ENCODE peak calls at places on chromosomes 2 and 18, in four cellular contexts. H, Y, N and A are unnamed samples.

GRCh38 chr2:43824951-43825493 is 13.6 kb downstream of the ABCG5 start:
- DNase-seq in H (no peak), Y (no peak), N (no peak), A (no peak)

GRCh38 chr2:240244543-240244942 is 104.1 kb upstream of the OTOS start:
- DNase-seq in H (no peak), Y (no peak), N (no peak), A (no peak)

GRCh38 chr18:75823376-75823950 is 396.0 kb upstream of the SMIM21 start:
- DNase-seq in H (no peak), Y (no peak), N (no peak), A (no peak)

GRCh38 chr2:159855153-159856140 is 57.4 kb upstream of the CD302 start:
- DNase-seq in H (no peak), Y (no peak), N (no peak), A (no peak)

GRCh38 chr18:67425724-67426123 is 90.8 kb downstream of the DSEL start:
- DNase-seq in H (no peak), Y (peak), N (no peak), A (no peak)

GRCh38 chr18:24396082-24396623 is 1.5 kb downstream of the OSBPL1A start:
- DNase-seq in H (no peak), Y (no peak), N (no peak), A (no peak)

GRCh38 chr2:23379220-23379695 is 5.7 kb upstream of the KLHL29 start:
- DNase-seq in H (peak), Y (no peak), N (no peak), A (no peak)

GRCh38 chr2:188518391-188518790 is 226.7 kb downstream of the GULP1 start:
- DNase-seq in H (no peak), Y (no peak), N (no peak), A (no peak)

GRCh38 chr2:171554991-171555615 is 32.8 kb downstream of the CYBRD1 start:
- DNase-seq in H (no peak), Y (no peak), N (no peak), A (no peak)

GRCh38 chr18:2680216-2680792 is 24.8 kb downstream of the SMCHD1 start:
- DNase-seq in H (no peak), Y (no peak), N (no peak), A (no peak)

GRCh38 chr2:177553176-177553909 is 160.8 kb downstream of the AGPS start:
- DNase-seq in H (no peak), Y (no peak), N (no peak), A (peak)

GRCh38 chr2:233074106-233074505 is 14.0 kb downstream of the INPP5D start:
- DNase-seq in H (no peak), Y (no peak), N (no peak), A (no peak)

GRCh38 chr18:58056159-58056558 is 12.1 kb downstream of the NEDD4L start:
- DNase-seq in H (no peak), Y (no peak), N (no peak), A (no peak)

GRCh38 chr2:200786423-200786822 is 25.3 kb upstream of the BZW1 start:
- DNase-seq in H (no peak), Y (peak), N (peak), A (no peak)

GRCh38 chr2:109435066-109435690 is 178.6 kb downstream of the SEPTIN10 start:
- DNase-seq in H (no peak), Y (no peak), N (no peak), A (no peak)

GRCh38 chr2:239177908-239178307 is 222.9 kb downstream of the HDAC4 start:
- DNase-seq in H (no peak), Y (no peak), N (no peak), A (no peak)

GRCh38 chr2:61135510-61135909 is 26.5 kb upstream of the C2orf74 start:
- DNase-seq in H (no peak), Y (peak), N (peak), A (no peak)

DNA sequence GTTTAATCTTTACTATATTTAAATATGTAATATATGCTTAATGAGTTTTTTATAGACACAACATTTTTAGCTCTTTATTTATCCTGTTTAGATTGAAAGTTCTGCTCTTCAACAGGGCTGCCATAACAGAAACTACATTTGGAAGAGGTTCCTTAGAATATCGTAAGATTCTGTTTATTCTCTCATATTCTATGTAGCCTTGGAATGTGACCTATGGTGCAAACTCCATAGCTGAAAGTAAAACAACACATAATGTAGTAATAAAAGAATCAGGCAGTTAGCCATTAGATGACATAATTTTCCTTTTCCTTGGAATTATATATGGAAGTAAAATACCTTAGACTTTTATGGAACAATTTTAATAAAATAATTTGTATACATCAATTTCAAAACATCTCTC is 91.3 kb downstream of the ZNF804A start:
- DNase-seq in H (no peak), Y (no peak), N (no peak), A (no peak)
- TF ChIP-seq HDAC2 in H (no peak), Y (no peak), N (no peak), A (no peak)

DNA sequence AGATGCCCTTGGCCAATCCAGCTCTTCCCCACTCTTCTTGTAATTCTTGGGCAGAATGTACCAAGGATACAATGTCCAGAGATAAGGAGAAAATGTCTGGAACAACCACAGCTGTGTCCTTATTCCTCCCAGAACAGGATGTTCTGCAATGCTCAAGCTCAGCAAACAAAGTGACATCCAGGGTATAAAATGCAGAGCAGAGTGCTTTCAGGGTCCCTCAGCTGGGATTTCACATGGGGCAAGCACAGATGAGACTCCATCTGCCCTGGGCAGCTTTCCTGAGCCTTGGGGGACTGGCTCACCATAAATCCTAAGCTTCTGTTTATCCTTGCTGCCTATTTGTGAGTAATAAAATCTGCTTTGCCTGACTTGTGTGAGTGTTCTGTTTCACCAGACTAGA is 127.4 kb downstream of the VAPA start:
- DNase-seq in H (no peak), Y (no peak), N (no peak), A (no peak)
- TF ChIP-seq MYC in H (no peak), Y (no peak), N (no peak), A (no peak)

GRCh38 chr2:219514836-219515235 is 554 bp downstream of the ASIC4 start:
- DNase-seq in H (no peak), Y (no peak), N (no peak), A (no peak)
- TF ChIP-seq HDAC2 in H (no peak), Y (no peak), N (no peak), A (no peak)

DNA sequence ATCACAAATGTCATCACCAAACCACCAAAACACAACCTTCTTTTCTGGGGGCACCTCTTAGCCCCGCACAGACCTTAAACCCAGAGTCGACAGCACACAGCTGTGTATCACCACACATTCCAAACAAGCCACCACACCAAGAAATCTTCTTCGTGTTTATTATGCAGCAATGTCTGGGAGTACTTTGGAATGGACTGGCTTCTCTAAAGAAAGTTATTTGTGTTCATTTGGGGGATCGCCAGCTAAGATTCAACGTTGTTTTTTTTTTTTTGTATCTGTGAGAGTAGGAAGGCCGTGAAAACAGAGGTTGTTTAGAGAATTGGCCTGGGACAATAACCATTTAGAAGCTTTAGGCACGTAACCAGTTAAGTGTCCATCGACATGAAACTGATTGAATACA is 1.0 kb upstream of the MTA3 start:
- DNase-seq in H (no peak), Y (no peak), N (no peak), A (no peak)
- TF ChIP-seq MYC in H (no peak), Y (no peak), N (no peak), A (no peak)

DNA sequence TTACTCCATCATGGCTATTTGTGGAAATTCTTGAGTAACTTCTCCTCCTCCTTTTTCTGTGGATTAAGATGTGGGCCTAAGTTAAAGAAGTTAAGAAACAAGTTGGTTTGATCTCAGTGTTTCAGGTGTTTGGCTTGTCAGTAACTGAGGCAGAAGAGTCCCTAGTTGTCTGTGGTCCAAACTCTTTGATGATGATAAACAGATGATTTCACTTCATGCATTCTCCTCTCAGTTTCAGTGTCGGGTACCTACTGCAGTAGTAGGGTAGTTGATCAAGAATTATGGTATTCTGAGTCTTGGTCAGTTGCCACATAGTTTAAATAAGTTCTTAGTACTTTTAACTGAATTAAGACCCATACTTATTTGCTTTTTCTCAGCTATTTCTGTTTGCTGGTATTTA is 85.6 kb downstream of the NCOA1 start:
- DNase-seq in H (peak), Y (no peak), N (no peak), A (no peak)
- TF ChIP-seq HDAC2 in H (no peak), Y (no peak), N (no peak), A (no peak)

GRCh38 chr2:174602741-174603140 is 5.1 kb upstream of the WIPF1 start:
- DNase-seq in H (no peak), Y (no peak), N (no peak), A (no peak)
- TF ChIP-seq MYC in H (no peak), Y (no peak), N (no peak), A (no peak)

GRCh38 chr18:10928971-10929373 is 220.4 kb downstream of the PIEZO2 start:
- DNase-seq in H (peak), Y (no peak), N (no peak), A (no peak)

GRCh38 chr18:10930078-10930477 is 219.3 kb downstream of the PIEZO2 start:
- DNase-seq in H (no peak), Y (no peak), N (no peak), A (no peak)

GRCh38 chr18:10927980-10928605 is 221.3 kb downstream of the PIEZO2 start:
- DNase-seq in H (peak), Y (no peak), N (no peak), A (no peak)

GRCh38 chr18:10926565-10927194 is 222.7 kb downstream of the PIEZO2 start:
- DNase-seq in H (peak), Y (no peak), N (no peak), A (peak)

GRCh38 chr18:10927290-10927979 is 221.9 kb downstream of the PIEZO2 start:
- DNase-seq in H (no peak), Y (no peak), N (no peak), A (no peak)
- TF ChIP-seq HDAC2 in H (no peak), Y (no peak), N (no peak), A (no peak)

DNA sequence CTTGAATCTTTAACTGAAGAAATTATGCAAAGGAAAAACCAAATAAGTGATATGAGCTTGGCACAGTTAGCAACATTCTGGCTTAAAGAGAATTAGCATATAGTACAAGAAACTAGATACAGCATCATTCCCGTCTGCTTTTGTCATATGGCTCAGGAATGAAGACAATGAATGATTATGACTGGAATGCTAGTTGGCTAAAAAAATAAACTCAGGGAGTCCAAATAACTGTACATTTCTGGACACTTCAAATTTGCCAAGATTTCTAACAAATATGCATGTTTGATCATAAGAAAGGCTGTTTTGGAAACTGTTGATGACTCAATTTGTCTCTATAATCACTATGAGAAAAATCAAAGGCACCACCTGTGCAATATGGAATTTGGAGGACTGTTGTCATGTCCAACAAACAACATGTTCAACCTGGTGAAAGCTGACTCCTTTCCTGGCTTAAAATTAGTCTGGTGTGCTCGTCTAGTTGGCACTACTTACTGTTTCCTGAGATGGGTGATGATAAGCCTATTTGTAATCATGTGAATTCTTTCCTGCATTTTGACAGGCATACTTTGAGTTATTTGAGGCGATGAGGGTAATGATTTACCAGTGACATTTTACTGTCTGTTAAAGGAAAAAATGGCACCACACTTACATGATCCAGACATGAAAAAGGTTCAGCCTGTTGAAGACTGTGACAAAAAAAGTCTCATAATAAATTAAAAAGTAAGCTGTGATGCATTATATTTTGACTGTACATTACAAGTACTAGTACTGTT is 133.9 kb upstream of the CDH20 start:
- DNase-seq in H (no peak), Y (no peak), N (no peak), A (no peak)
- TF ChIP-seq MYC in H (no peak), Y (no peak), N (no peak), A (no peak)

DNA sequence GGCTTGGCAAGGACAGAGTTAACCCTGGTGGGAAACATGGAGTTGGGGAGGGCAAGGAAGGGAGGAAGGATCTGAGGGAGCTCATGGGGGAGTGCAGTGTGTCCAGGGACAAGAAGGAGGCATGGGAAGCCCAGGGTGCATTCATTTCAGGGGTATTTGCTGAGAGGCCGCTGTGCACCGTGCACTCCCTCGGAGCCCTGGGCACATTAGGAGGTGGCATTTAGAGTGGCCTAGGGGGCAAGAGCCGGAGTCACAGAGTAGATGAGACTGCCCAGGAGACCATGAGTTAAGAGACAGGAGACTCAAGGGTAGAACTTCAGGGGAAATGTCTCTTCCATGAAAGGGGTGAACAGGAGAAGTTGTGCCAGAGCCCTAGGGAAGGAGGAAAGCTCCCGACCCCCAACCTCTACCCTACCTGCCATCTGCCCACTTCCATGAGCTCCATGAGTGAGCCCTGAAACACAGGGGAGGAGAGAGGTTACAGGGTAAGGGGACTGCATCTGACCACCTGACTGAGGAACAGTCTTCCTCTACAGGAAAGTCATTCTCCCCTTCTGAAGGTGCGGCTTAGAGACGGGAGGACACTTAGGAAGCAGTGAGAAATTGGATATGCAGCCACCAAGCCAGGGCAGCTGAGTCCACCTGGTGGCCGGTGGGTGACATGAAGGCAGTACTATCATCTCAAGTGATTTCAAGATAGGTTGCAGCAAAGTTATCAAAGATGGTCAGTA is 58.5 kb upstream of the COPS8 start:
- DNase-seq in H (no peak), Y (peak), N (peak), A (peak)
- TF ChIP-seq HDAC2 in H (no peak), Y (no peak), N (no peak), A (no peak)

GRCh38 chr2:67612576-67612981 is 215.4 kb downstream of the ETAA1 start:
- DNase-seq in H (no peak), Y (no peak), N (no peak), A (no peak)
- TF ChIP-seq MYC in H (no peak), Y (no peak), N (no peak), A (no peak)